ENCODE peak calls at places on chromosomes 5 and 9, in six cellular contexts. J, D, O, R, L and N are unnamed samples.

GRCh38 chr9:108650826-108651225 is 205.0 kb downstream of the ACTL7B start:
- DNase-seq in R (no peak), J (no peak), D (no peak), L (no peak), O (no peak), N (no peak)

GRCh38 chr9:35134920-35135319 is 19.3 kb upstream of the ATOSB start:
- DNase-seq in L (no peak), O (no peak), D (no peak), R (no peak), J (no peak), N (no peak)

GRCh38 chr9:35002623-35003022 is 13.1 kb downstream of the DNAJB5 start:
- DNase-seq in R (no peak), J (no peak), L (peak), D (no peak), O (no peak), N (no peak)

GRCh38 chr9:121328476-121328875 is 41.6 kb downstream of the STOM start:
- DNase-seq in R (no peak), D (no peak), J (no peak), O (no peak), L (no peak), N (no peak)

GRCh38 chr5:100505984-100506670 is 29.0 kb upstream of the FAM174A start:
- DNase-seq in D (peak), L (no peak), R (no peak), O (no peak), J (no peak), N (no peak)

GRCh38 chr5:79499640-79500273 is 14.2 kb downstream of the HOMER1 start:
- DNase-seq in D (no peak), J (no peak), R (no peak), O (no peak), L (no peak), N (no peak)

GRCh38 chr5:148645527-148645926 is 8.8 kb downstream of the HTR4 start:
- DNase-seq in L (no peak), O (no peak), J (no peak), D (no peak), R (no peak), N (no peak)

GRCh38 chr9:15136646-15137045 is 170.4 kb downstream of the TTC39B start:
- DNase-seq in O (no peak), J (no peak), D (peak), L (no peak), R (no peak), N (no peak)

GRCh38 chr9:112403802-112404201 is 23.9 kb downstream of the HSDL2 start:
- DNase-seq in L (no peak), R (no peak), J (no peak), D (no peak), O (no peak), N (no peak)

GRCh38 chr9:10204276-10204675 is 408.5 kb downstream of the PTPRD start:
- DNase-seq in J (no peak), R (no peak), D (no peak), O (no peak), L (no peak), N (no peak)